ENCODE peak calls at places on chromosomes 4 and X, in eight cellular contexts. One of them, this sample, is unnamed.

GRCh38 chr4:84878090-84878489 is 88.4 kb downstream of the WDFY3 start:
- DNase-seq in neural progenitor cell: no peak
- DNase-seq in cardiac fibroblast: peak; percentile 68
- DNase-seq in right lobe of liver: no peak
- DNase-seq in choroid plexus epithelial cell: peak; percentile 87
- DNase-seq in pancreas: no peak
- DNase-seq in tibial nerve: no peak
- DNase-seq in ascending aorta: no peak
- DNase-seq in this sample: no peak

GRCh38 chr4:144589512-144589911 is 56.4 kb upstream of the HHIP start:
- DNase-seq in neural progenitor cell: no peak
- DNase-seq in cardiac fibroblast: no peak
- DNase-seq in right lobe of liver: no peak
- DNase-seq in choroid plexus epithelial cell: no peak
- DNase-seq in pancreas: no peak
- DNase-seq in tibial nerve: no peak
- DNase-seq in ascending aorta: no peak
- DNase-seq in this sample: no peak

GRCh38 chr4:87857789-87858188 is 25.0 kb downstream of the MEPE start:
- DNase-seq in neural progenitor cell: no peak
- DNase-seq in cardiac fibroblast: no peak
- DNase-seq in right lobe of liver: no peak
- DNase-seq in choroid plexus epithelial cell: no peak
- DNase-seq in pancreas: no peak
- DNase-seq in tibial nerve: no peak
- DNase-seq in ascending aorta: no peak
- DNase-seq in this sample: no peak

GRCh38 chr4:73730292-73730691 is 10.1 kb upstream of the CXCL8 start:
- DNase-seq in neural progenitor cell: no peak
- DNase-seq in cardiac fibroblast: no peak
- DNase-seq in right lobe of liver: no peak
- DNase-seq in choroid plexus epithelial cell: no peak
- DNase-seq in pancreas: no peak
- DNase-seq in tibial nerve: no peak
- DNase-seq in ascending aorta: no peak
- DNase-seq in this sample: no peak

GRCh38 chr4:38675167-38676121 is 11.4 kb downstream of the KLF3 start:
- DNase-seq in neural progenitor cell: peak; percentile 90
- DNase-seq in cardiac fibroblast: peak; percentile 89
- DNase-seq in right lobe of liver: peak; percentile 53
- DNase-seq in choroid plexus epithelial cell: peak; percentile 92
- DNase-seq in pancreas: no peak
- DNase-seq in tibial nerve: peak; percentile 82
- DNase-seq in ascending aorta: no peak
- DNase-seq in this sample: peak; percentile 86

GRCh38 chr4:148922497-148922896 is 480.3 kb upstream of the NR3C2 start:
- DNase-seq in neural progenitor cell: no peak
- DNase-seq in cardiac fibroblast: no peak
- DNase-seq in right lobe of liver: no peak
- DNase-seq in choroid plexus epithelial cell: no peak
- DNase-seq in pancreas: no peak
- DNase-seq in tibial nerve: no peak
- DNase-seq in ascending aorta: no peak
- DNase-seq in this sample: no peak

GRCh38 chrX:18994713-18995112 is 10.8 kb upstream of the PHKA2 start:
- DNase-seq in neural progenitor cell: no peak
- DNase-seq in cardiac fibroblast: peak; percentile 45
- DNase-seq in right lobe of liver: no peak
- DNase-seq in choroid plexus epithelial cell: peak; percentile 84
- DNase-seq in pancreas: no peak
- DNase-seq in tibial nerve: no peak
- DNase-seq in ascending aorta: no peak
- DNase-seq in this sample: no peak

GRCh38 chr4:142314183-142314582 is 531.9 kb downstream of the INPP4B start:
- DNase-seq in neural progenitor cell: no peak
- DNase-seq in cardiac fibroblast: no peak
- DNase-seq in right lobe of liver: no peak
- DNase-seq in choroid plexus epithelial cell: no peak
- DNase-seq in pancreas: no peak
- DNase-seq in tibial nerve: no peak
- DNase-seq in ascending aorta: no peak
- DNase-seq in this sample: no peak

GRCh38 chrX:46573331-46573895 is at the start of gene CHST7:
- DNase-seq in neural progenitor cell: peak; percentile 88
- DNase-seq in cardiac fibroblast: peak; percentile 67
- DNase-seq in right lobe of liver: peak; percentile 73
- DNase-seq in choroid plexus epithelial cell: peak; percentile 67
- DNase-seq in pancreas: peak; percentile 55
- DNase-seq in tibial nerve: peak; percentile 29
- DNase-seq in ascending aorta: no peak
- DNase-seq in this sample: peak; percentile 52

GRCh38 chr4:173735585-173735984 is 205.6 kb upstream of the HAND2 start:
- DNase-seq in neural progenitor cell: no peak
- DNase-seq in cardiac fibroblast: no peak
- DNase-seq in right lobe of liver: no peak
- DNase-seq in choroid plexus epithelial cell: no peak
- DNase-seq in pancreas: no peak
- DNase-seq in tibial nerve: no peak
- DNase-seq in ascending aorta: no peak
- DNase-seq in this sample: no peak

GRCh38 chrX:137052641-137053235 is 18.9 kb upstream of the GPR101 start:
- DNase-seq in neural progenitor cell: peak; percentile 39
- DNase-seq in cardiac fibroblast: no peak
- DNase-seq in right lobe of liver: peak; percentile 31
- DNase-seq in choroid plexus epithelial cell: no peak
- DNase-seq in pancreas: peak; percentile 43
- DNase-seq in tibial nerve: no peak
- DNase-seq in ascending aorta: no peak
- DNase-seq in this sample: no peak
- H3K4me3 ChIP-seq in neural progenitor cell: peak overlapping the region; percentile 48
- H3K4me3 ChIP-seq in cardiac fibroblast: peak overlapping the region; percentile 30
- H3K4me3 ChIP-seq in right lobe of liver: peak overlapping the region; percentile 44
- H3K4me3 ChIP-seq in choroid plexus epithelial cell: peak overlapping the region; percentile 48
- H3K4me3 ChIP-seq in pancreas: peak overlapping the region; percentile 44
- H3K4me3 ChIP-seq in tibial nerve: peak overlapping the region; percentile 53
- H3K4me3 ChIP-seq in ascending aorta: peak overlapping the region; percentile 57
- H3K4me3 ChIP-seq in this sample: peak overlapping the region; percentile 32

GRCh38 chr4:70877539-70877938 is 24.6 kb upstream of the MOB1B start:
- DNase-seq in neural progenitor cell: no peak
- DNase-seq in cardiac fibroblast: no peak
- DNase-seq in right lobe of liver: no peak
- DNase-seq in choroid plexus epithelial cell: no peak
- DNase-seq in pancreas: no peak
- DNase-seq in tibial nerve: no peak
- DNase-seq in ascending aorta: no peak
- DNase-seq in this sample: no peak
- H3K4me3 ChIP-seq in neural progenitor cell: no peak overlapping the region
- H3K4me3 ChIP-seq in cardiac fibroblast: no peak overlapping the region
- H3K4me3 ChIP-seq in right lobe of liver: no peak overlapping the region
- H3K4me3 ChIP-seq in choroid plexus epithelial cell: no peak overlapping the region
- H3K4me3 ChIP-seq in pancreas: no peak overlapping the region
- H3K4me3 ChIP-seq in tibial nerve: no peak overlapping the region
- H3K4me3 ChIP-seq in ascending aorta: no peak overlapping the region
- H3K4me3 ChIP-seq in this sample: no peak overlapping the region

GRCh38 chr4:90127223-90127705 is at the start of gene CCSER1:
- DNase-seq in neural progenitor cell: peak; percentile 71
- DNase-seq in cardiac fibroblast: peak; percentile 39
- DNase-seq in right lobe of liver: peak; percentile 76
- DNase-seq in choroid plexus epithelial cell: peak; percentile 27
- DNase-seq in pancreas: peak; percentile 91
- DNase-seq in tibial nerve: peak; percentile 27
- DNase-seq in ascending aorta: no peak
- DNase-seq in this sample: peak; percentile 85
- H3K4me3 ChIP-seq in neural progenitor cell: peak within 1 kb of the TSS; percentile 62
- H3K4me3 ChIP-seq in cardiac fibroblast: peak within 1 kb of the TSS; percentile 41
- H3K4me3 ChIP-seq in right lobe of liver: peak within 1 kb of the TSS; percentile 62
- H3K4me3 ChIP-seq in choroid plexus epithelial cell: peak within 1 kb of the TSS; percentile 45
- H3K4me3 ChIP-seq in pancreas: peak within 1 kb of the TSS; percentile 84
- H3K4me3 ChIP-seq in tibial nerve: peak within 1 kb of the TSS; percentile 76
- H3K4me3 ChIP-seq in ascending aorta: peak within 1 kb of the TSS; percentile 79
- H3K4me3 ChIP-seq in this sample: peak within 1 kb of the TSS; percentile 72

GRCh38 chrX:122552291-122552800 is 631.7 kb upstream of the GRIA3 start:
- DNase-seq in neural progenitor cell: no peak
- DNase-seq in cardiac fibroblast: no peak
- DNase-seq in right lobe of liver: no peak
- DNase-seq in choroid plexus epithelial cell: no peak
- DNase-seq in pancreas: no peak
- DNase-seq in tibial nerve: no peak
- DNase-seq in ascending aorta: no peak
- DNase-seq in this sample: no peak
- H3K4me3 ChIP-seq in neural progenitor cell: no peak overlapping the region
- H3K4me3 ChIP-seq in cardiac fibroblast: no peak overlapping the region
- H3K4me3 ChIP-seq in right lobe of liver: no peak overlapping the region
- H3K4me3 ChIP-seq in choroid plexus epithelial cell: no peak overlapping the region
- H3K4me3 ChIP-seq in pancreas: no peak overlapping the region
- H3K4me3 ChIP-seq in tibial nerve: no peak overlapping the region
- H3K4me3 ChIP-seq in ascending aorta: no peak overlapping the region
- H3K4me3 ChIP-seq in this sample: no peak overlapping the region

DNA sequence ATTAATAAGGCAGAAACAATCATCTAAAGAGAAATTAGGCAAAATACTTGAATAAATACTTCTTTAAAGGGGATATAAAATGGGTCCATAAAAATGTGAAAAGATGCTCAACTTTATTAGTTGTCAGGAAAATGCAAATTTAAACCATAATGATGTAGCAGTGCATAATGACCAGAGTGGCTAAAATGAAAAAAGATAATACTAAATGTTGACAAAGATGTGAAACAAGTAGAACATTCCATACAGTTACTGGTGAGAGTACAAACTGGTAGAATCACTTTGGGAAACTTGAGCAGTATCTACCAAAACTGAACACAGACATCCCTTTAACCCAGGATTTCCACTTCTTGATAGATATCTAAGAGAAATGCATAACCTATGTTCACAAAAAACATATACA is 5.0 kb downstream of the ARSJ start:
- DNase-seq in neural progenitor cell: no peak
- DNase-seq in cardiac fibroblast: no peak
- DNase-seq in right lobe of liver: no peak
- DNase-seq in choroid plexus epithelial cell: no peak
- DNase-seq in pancreas: no peak
- DNase-seq in tibial nerve: no peak
- DNase-seq in ascending aorta: no peak
- DNase-seq in this sample: no peak
- H3K4me3 ChIP-seq in neural progenitor cell: no peak overlapping the region
- H3K4me3 ChIP-seq in cardiac fibroblast: no peak overlapping the region
- H3K4me3 ChIP-seq in right lobe of liver: no peak overlapping the region
- H3K4me3 ChIP-seq in choroid plexus epithelial cell: no peak overlapping the region
- H3K4me3 ChIP-seq in pancreas: no peak overlapping the region
- H3K4me3 ChIP-seq in tibial nerve: no peak overlapping the region
- H3K4me3 ChIP-seq in ascending aorta: no peak overlapping the region
- H3K4me3 ChIP-seq in this sample: no peak overlapping the region

DNA sequence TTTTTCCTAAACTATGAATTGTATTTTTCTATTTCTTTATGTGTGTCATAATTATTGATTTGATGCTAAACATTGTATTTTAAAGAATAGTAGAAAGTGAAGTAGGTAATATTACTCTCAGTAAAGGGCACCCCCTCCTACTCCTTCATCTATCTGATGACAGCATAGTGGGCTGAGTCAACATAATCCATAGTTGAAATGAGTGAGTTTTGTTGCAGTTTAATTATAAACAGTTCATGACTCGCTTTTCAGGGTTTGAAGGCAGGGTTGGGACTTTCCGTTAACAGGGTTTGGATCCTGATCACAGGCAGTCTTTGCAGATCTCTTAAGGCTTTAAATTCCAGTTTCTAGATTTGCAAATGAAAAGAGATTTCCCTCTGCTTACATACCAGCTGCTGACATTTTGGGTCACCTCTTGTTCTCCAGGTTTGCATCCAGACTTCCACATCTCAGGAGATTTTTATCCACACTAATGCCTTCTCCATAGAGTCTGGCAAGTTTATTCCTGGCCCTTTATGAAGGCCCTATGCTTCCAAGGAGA is 54.0 kb upstream of the TACR3 start:
- DNase-seq in neural progenitor cell: no peak
- DNase-seq in cardiac fibroblast: no peak
- DNase-seq in right lobe of liver: no peak
- DNase-seq in choroid plexus epithelial cell: no peak
- DNase-seq in pancreas: no peak
- DNase-seq in tibial nerve: no peak
- DNase-seq in ascending aorta: no peak
- DNase-seq in this sample: no peak
- H3K4me3 ChIP-seq in neural progenitor cell: no peak overlapping the region
- H3K4me3 ChIP-seq in cardiac fibroblast: no peak overlapping the region
- H3K4me3 ChIP-seq in right lobe of liver: no peak overlapping the region
- H3K4me3 ChIP-seq in choroid plexus epithelial cell: no peak overlapping the region
- H3K4me3 ChIP-seq in pancreas: no peak overlapping the region
- H3K4me3 ChIP-seq in tibial nerve: no peak overlapping the region
- H3K4me3 ChIP-seq in ascending aorta: no peak overlapping the region
- H3K4me3 ChIP-seq in this sample: no peak overlapping the region

DNA sequence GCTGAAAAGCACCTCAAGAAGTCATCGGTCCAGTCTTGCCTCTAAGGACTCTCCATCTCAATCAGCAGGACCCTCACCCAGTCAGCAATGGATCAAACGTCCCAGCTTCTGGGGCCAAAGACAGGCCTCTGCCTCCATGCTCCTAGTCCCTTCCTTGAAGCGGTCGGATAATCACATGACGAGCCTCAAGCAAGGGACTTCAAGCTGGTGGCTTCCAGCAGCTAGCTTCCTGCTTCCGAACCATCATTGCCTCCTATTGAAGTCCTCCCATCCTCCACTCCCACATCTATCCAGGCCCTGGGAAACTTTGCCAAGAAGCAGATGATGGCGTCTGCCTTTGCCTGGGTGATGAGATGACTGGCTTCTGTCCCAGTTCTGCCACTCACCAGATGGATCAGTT is 135.2 kb upstream of the MAMLD1 start:
- DNase-seq in neural progenitor cell: no peak
- DNase-seq in cardiac fibroblast: no peak
- DNase-seq in right lobe of liver: no peak
- DNase-seq in choroid plexus epithelial cell: no peak
- DNase-seq in pancreas: no peak
- DNase-seq in tibial nerve: no peak
- DNase-seq in ascending aorta: no peak
- DNase-seq in this sample: no peak
- H3K4me3 ChIP-seq in neural progenitor cell: no peak overlapping the region
- H3K4me3 ChIP-seq in cardiac fibroblast: no peak overlapping the region
- H3K4me3 ChIP-seq in right lobe of liver: no peak overlapping the region
- H3K4me3 ChIP-seq in choroid plexus epithelial cell: no peak overlapping the region
- H3K4me3 ChIP-seq in pancreas: no peak overlapping the region
- H3K4me3 ChIP-seq in tibial nerve: no peak overlapping the region
- H3K4me3 ChIP-seq in ascending aorta: no peak overlapping the region
- H3K4me3 ChIP-seq in this sample: no peak overlapping the region

GRCh38 chr4:160835789-160836188 is 1328.0 kb downstream of the FSTL5 start:
- DNase-seq in neural progenitor cell: peak; percentile 52
- DNase-seq in cardiac fibroblast: no peak
- DNase-seq in right lobe of liver: no peak
- DNase-seq in choroid plexus epithelial cell: peak; percentile 2
- DNase-seq in pancreas: no peak
- DNase-seq in tibial nerve: no peak
- DNase-seq in ascending aorta: no peak
- DNase-seq in this sample: no peak
- H3K4me3 ChIP-seq in neural progenitor cell: no peak overlapping the region
- H3K4me3 ChIP-seq in cardiac fibroblast: no peak overlapping the region
- H3K4me3 ChIP-seq in right lobe of liver: no peak overlapping the region
- H3K4me3 ChIP-seq in choroid plexus epithelial cell: no peak overlapping the region
- H3K4me3 ChIP-seq in pancreas: no peak overlapping the region
- H3K4me3 ChIP-seq in tibial nerve: no peak overlapping the region
- H3K4me3 ChIP-seq in ascending aorta: no peak overlapping the region
- H3K4me3 ChIP-seq in this sample: no peak overlapping the region

GRCh38 chr4:126777649-126778048 is 855.1 kb upstream of the INTU start:
- DNase-seq in neural progenitor cell: no peak
- DNase-seq in cardiac fibroblast: peak; percentile 32
- DNase-seq in right lobe of liver: no peak
- DNase-seq in choroid plexus epithelial cell: peak; percentile 84
- DNase-seq in pancreas: no peak
- DNase-seq in tibial nerve: no peak
- DNase-seq in ascending aorta: no peak
- DNase-seq in this sample: no peak
- H3K4me3 ChIP-seq in neural progenitor cell: no peak overlapping the region
- H3K4me3 ChIP-seq in cardiac fibroblast: no peak overlapping the region
- H3K4me3 ChIP-seq in right lobe of liver: no peak overlapping the region
- H3K4me3 ChIP-seq in choroid plexus epithelial cell: no peak overlapping the region
- H3K4me3 ChIP-seq in pancreas: no peak overlapping the region
- H3K4me3 ChIP-seq in tibial nerve: no peak overlapping the region
- H3K4me3 ChIP-seq in ascending aorta: no peak overlapping the region
- H3K4me3 ChIP-seq in this sample: no peak overlapping the region

This sample was measured in stomach.